ENCODE peak calls at places on chromosomes 3 and 15, in eight cellular contexts. Y is SK-N-SH; U is CD8-positive, alpha-beta memory T cell; B is CD4-positive, alpha-beta T cell; Z is spleen; S is H1; Q is sigmoid colon; G is endodermal cell. C is an unnamed sample. For H3K9me3, the result is how much of the 10 kb centered on the place peaks cover.

GRCh38 chr3:34202975-34203374 is 404.5 kb downstream of the PDCD6IP start:
- DNase-seq in Y (no peak), U (no peak), B (no peak), Z (no peak), S (no peak), Q (no peak), G (no peak), C (no peak)

GRCh38 chr3:185164428-185165217 is 11.8 kb upstream of the C3orf70 start:
- DNase-seq in Y (no peak), U (no peak), B (no peak), Z (no peak), S (no peak), Q (no peak), G (no peak), C (no peak)

GRCh38 chr3:187975571-187976360 is 178.2 kb upstream of the LPP start:
- DNase-seq in Y (no peak), U (no peak), B (no peak), Z (no peak), S (no peak), Q (no peak), G (peak), C (no peak)

GRCh38 chr3:41140242-41140641 is 59.1 kb upstream of the CTNNB1 start:
- DNase-seq in Y (no peak), U (no peak), B (no peak), Z (no peak), S (no peak), Q (no peak), G (no peak), C (no peak)

GRCh38 chr3:156317457-156317856 is 197.1 kb downstream of the KCNAB1 start:
- DNase-seq in Y (no peak), U (no peak), B (no peak), Z (no peak), S (no peak), Q (no peak), G (no peak), C (no peak)

GRCh38 chr3:140467916-140468315 is 209.9 kb upstream of the TRIM42 start:
- DNase-seq in Y (no peak), U (no peak), B (no peak), Z (no peak), S (no peak), Q (no peak), G (no peak), C (no peak)

GRCh38 chr15:71329041-71329440 is 213.8 kb downstream of the THSD4 start:
- DNase-seq in Y (no peak), U (no peak), B (no peak), Z (no peak), S (no peak), Q (peak), G (no peak), C (no peak)

GRCh38 chr3:191143224-191143623 is 55.8 kb upstream of the OSTN start:
- DNase-seq in Y (no peak), U (no peak), B (no peak), Z (no peak), S (no peak), Q (no peak), G (no peak), C (no peak)

GRCh38 chr3:171790574-171790897 is 19.7 kb downstream of the PLD1 start:
- DNase-seq in Y (no peak), U (no peak), B (no peak), Z (no peak), S (no peak), Q (no peak), G (no peak), C (no peak)

GRCh38 chr3:160982497-160982896 is 122.7 kb downstream of the B3GALNT1 start:
- DNase-seq in Y (no peak), U (no peak), B (no peak), Z (no peak), S (no peak), Q (no peak), G (no peak), C (no peak)

GRCh38 chr3:110384601-110385000 is 687.0 kb upstream of the NECTIN3 start:
- DNase-seq in Y (no peak), U (no peak), B (no peak), Z (no peak), S (no peak), Q (no peak), G (no peak), C (no peak)

GRCh38 chr15:100384108-100384410 is 42.3 kb upstream of the ADAMTS17 start:
- DNase-seq in Y (no peak), U (no peak), B (no peak), Z (no peak), S (no peak), Q (no peak), G (no peak), C (no peak)
- H3K9me3 ChIP-seq in Y (under half), U (under half), B (under half), Z (half or more), S (under half), Q (under half), G (under half), C (under half)

GRCh38 chr3:20924646-20925395 is 738.8 kb upstream of the SGO1 start:
- DNase-seq in Y (no peak), U (no peak), B (no peak), Z (no peak), S (no peak), Q (no peak), G (no peak), C (no peak)

GRCh38 chr3:20931834-20932233 is 745.8 kb upstream of the SGO1 start:
- DNase-seq in Y (no peak), U (no peak), B (no peak), Z (no peak), S (no peak), Q (no peak), G (no peak), C (no peak)

GRCh38 chr3:20935791-20936190 is 749.8 kb upstream of the SGO1 start:
- DNase-seq in Y (no peak), U (no peak), B (no peak), Z (no peak), S (no peak), Q (no peak), G (no peak), C (no peak)

GRCh38 chr3:20930034-20930433 is 744.0 kb upstream of the SGO1 start:
- DNase-seq in Y (peak), U (no peak), B (no peak), Z (no peak), S (no peak), Q (no peak), G (peak), C (no peak)
- H3K9me3 ChIP-seq in Y (under half), U (under half), B (under half), Z (under half), S (under half), Q (under half), G (under half), C (under half)

DNA sequence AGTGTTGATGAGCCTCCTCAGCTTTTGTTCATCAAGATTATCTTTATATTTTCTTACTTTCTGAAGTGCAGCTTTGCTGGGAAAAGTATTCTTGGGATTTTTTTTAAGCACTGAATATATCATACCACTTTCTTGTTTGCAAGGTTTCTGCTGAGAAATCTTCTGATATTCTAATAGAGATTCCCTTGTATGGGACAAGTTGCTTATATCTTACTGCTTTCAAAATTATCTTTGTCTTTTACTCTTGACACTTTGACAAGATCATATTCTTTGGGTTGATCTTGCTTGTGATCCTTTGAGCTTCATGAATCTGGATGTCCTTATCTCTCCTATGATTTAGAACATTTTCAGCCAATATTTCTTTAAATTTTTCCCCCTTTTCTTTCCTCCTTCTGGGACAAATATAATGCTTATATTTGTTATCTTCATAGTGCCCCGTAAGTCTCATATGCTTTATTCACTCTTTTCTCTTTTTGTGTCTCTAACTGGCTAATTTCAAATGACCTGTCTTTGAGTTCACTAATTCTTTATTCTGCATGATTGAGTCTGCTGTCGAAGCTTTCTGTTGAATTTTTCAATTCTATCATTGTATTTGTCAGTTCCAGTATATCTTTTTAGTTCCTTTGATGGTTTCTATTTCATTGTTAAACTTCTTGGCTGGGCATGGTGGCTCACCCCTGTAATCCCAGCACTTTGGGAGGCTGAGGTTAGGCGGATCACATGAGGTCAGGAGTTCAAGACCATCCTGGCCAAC is 211.4 kb upstream of the MANF start:
- DNase-seq in Y (no peak), U (no peak), B (no peak), Z (no peak), S (no peak), Q (no peak), G (no peak), C (no peak)
- H3K9me3 ChIP-seq in Y (under half), U (under half), B (under half), Z (half or more), S (under half), Q (under half), G (half or more), C (under half)

DNA sequence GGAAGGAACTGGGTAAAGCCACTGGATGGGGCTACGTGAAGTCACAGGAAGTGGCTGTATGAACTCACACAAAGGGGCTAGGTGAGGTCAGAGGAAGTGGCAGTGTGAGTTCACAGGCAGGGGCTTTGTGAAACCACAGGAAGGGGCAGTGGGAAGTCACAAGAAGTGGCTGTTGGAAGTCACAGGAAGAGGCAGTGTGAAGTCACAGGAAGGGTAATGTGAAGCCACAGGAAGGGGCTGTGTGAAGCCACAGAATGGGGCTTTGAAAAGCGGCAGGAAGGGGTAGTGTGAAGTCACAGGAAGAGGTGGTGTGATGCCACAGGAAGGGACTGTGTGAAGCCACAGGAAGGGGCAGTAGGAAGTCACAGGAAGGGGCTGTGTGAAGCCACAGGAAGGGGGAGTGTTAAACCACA is 34.6 kb downstream of the GASK1A start:
- DNase-seq in Y (no peak), U (peak), B (no peak), Z (no peak), S (no peak), Q (no peak), G (no peak), C (no peak)
- H3K9me3 ChIP-seq in Y (under half), U (half or more), B (half or more), Z (half or more), S (under half), Q (under half), G (under half), C (under half)

DNA sequence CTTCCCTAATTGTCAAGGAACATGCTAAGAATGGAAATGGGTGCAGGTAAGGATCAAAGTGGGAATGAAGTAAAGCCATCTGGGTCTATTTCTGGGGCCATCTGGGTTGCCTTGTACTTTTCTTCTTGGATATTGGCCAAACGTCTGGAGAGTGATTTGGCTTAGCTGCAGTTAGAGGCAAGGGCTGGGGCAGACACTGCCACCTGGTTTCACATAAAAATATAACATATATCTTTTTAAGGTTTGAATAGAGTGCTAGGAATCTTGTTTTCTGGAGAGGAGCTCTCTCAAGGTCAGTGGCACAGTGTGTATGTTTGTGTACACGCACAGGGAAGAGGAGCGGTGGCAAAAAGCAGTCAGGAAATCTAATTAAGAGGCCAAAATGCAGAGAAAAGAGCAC is 24.7 kb upstream of the EOMES start:
- DNase-seq in Y (no peak), U (no peak), B (no peak), Z (no peak), S (no peak), Q (no peak), G (no peak), C (no peak)
- H3K9me3 ChIP-seq in Y (under half), U (under half), B (under half), Z (under half), S (under half), Q (under half), G (under half), C (under half)

GRCh38 chr3:130609166-130609574 is 92.2 kb downstream of the COL6A6 start:
- DNase-seq in Y (no peak), U (no peak), B (no peak), Z (no peak), S (no peak), Q (peak), G (no peak), C (no peak)
- H3K9me3 ChIP-seq in Y (under half), U (under half), B (under half), Z (half or more), S (under half), Q (under half), G (under half), C (under half)

DNA sequence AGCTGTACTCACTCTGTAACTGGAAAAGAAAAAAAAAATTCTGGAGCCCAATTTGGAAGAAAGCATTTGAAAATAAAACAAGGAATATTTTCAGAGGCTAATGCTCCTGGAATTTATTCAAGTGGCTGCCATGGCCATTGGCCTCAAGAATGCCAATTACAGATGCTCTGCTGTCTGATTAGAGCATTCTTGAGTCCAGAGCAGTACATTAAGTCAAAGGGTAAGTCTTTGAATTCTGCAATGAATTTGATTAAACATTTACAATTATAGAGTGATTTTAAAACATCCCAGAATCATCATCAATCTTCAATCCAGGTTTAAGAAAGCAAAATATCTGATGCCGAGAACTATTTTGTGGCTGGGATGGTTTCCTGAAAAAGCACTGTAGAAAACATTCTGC is 146.1 kb upstream of the SEMA6D start:
- DNase-seq in Y (no peak), U (no peak), B (no peak), Z (no peak), S (no peak), Q (no peak), G (no peak), C (no peak)
- H3K9me3 ChIP-seq in Y (under half), U (under half), B (under half), Z (under half), S (under half), Q (under half), G (under half), C (under half)

GRCh38 chr3:100873624-100874023 is 119.6 kb downstream of the ABI3BP start:
- DNase-seq in Y (no peak), U (no peak), B (no peak), Z (no peak), S (no peak), Q (no peak), G (no peak), C (no peak)
- H3K9me3 ChIP-seq in Y (under half), U (under half), B (under half), Z (under half), S (under half), Q (under half), G (under half), C (under half)

C was measured in T-helper 17 cell.